ENCODE peak calls at places on chromosomes 16 and 17, in eight cellular contexts. D is AG10803, M is AG09319, U is NCI-H1105 treated with DMSO at 0.1 percent for 48 hours, I is non-pigmented ciliary epithelial cell, K is NT2/D1, Y is GM23338, V is HCT116. F is an unnamed sample.

GRCh38 chr17:31541559-31541958 is 150.1 kb downstream of the RAB11FIP4 start:
- DNase-seq in V (no peak), K (no peak), I (no peak), Y (peak), M (no peak), D (no peak), U (no peak), F (peak)

GRCh38 chr16:60792437-60792836 is 1243.8 kb downstream of the CDH8 start:
- DNase-seq in K (no peak), U (peak), D (no peak), Y (no peak), I (no peak), V (no peak), M (no peak), F (no peak)

GRCh38 chr17:36095992-36096391 is 6.0 kb upstream of the CCL3 start:
- DNase-seq in D (no peak), K (no peak), U (no peak), I (no peak), Y (no peak), M (no peak), V (no peak), F (no peak)

GRCh38 chr17:55202906-55203305 is 61.9 kb upstream of the HLF start:
- DNase-seq in M (no peak), U (no peak), I (no peak), K (no peak), Y (no peak), V (no peak), D (no peak), F (no peak)

GRCh38 chr16:56662357-56663354 is 4.9 kb downstream of the MT1F start:
- DNase-seq in M (no peak), D (no peak), I (no peak), U (no peak), Y (peak), V (no peak), K (no peak), F (no peak)

GRCh38 chr17:49190932-49191331 is 19.4 kb downstream of the GNGT2 start:
- DNase-seq in U (no peak), Y (no peak), D (no peak), V (no peak), M (no peak), I (no peak), K (no peak), F (no peak)

GRCh38 chr16:81838794-81839193 is 59.7 kb downstream of the PLCG2 start:
- DNase-seq in K (no peak), M (no peak), I (no peak), U (no peak), Y (no peak), D (peak), V (peak), F (no peak)

GRCh38 chr17:74485012-74485743 is 18.7 kb downstream of the CD300A start:
- DNase-seq in Y (no peak), U (no peak), V (no peak), D (no peak), I (no peak), K (no peak), M (no peak), F (no peak)

GRCh38 chr17:7330099-7331015 is 1.2 kb upstream of the NEURL4 start:
- DNase-seq in D (peak), K (no peak), Y (peak), V (peak), I (no peak), U (peak), M (no peak), F (peak)

GRCh38 chr16:35523991-35524390 is 2064.6 kb downstream of the TP53TG3F start:
- DNase-seq in I (no peak), M (no peak), D (no peak), K (no peak), U (peak), Y (no peak), V (no peak), F (no peak)

GRCh38 chr17:38750312-38751121 is 2.0 kb upstream of the PSMB3 start:
- DNase-seq in K (no peak), D (no peak), I (no peak), Y (peak), U (peak), M (no peak), V (no peak), F (peak)

GRCh38 chr17:5585814-5586558 is 1.7 kb upstream of the NLRP1 start:
- DNase-seq in Y (peak), D (peak), U (peak), I (no peak), K (no peak), V (no peak), M (no peak), F (peak)

GRCh38 chr17:60231234-60231633 is 81.5 kb downstream of the CA4 start:
- DNase-seq in K (no peak), I (no peak), Y (peak), V (peak), D (peak), M (no peak), U (peak), F (no peak)